ENCODE peak calls at places on chromosomes 13 and 19, in six cellular contexts. One of them, this sample, is unnamed.
A peak's percentile ranks its signal among the peaks of the same experiment; 100 is the strongest.

GRCh38 chr13:76792680-76793334 is 93.4 kb downstream of the KCTD12 start:
- DNase-seq in fibroblast of pulmonary artery: peak; percentile 80
- DNase-seq in adrenal gland: no peak
- DNase-seq in heart right ventricle: peak; percentile 68
- DNase-seq in foreskin fibroblast: peak; percentile 79
- DNase-seq in brain microvascular endothelial cell: peak; percentile 86
- DNase-seq in this sample: no peak

GRCh38 chr13:89899302-89900103 is 1448.0 kb upstream of the MIR17HG start:
- DNase-seq in foreskin fibroblast: no peak
- DNase-seq in brain microvascular endothelial cell: no peak
- DNase-seq in adrenal gland: no peak
- DNase-seq in heart right ventricle: no peak
- DNase-seq in fibroblast of pulmonary artery: no peak
- DNase-seq in this sample: no peak

GRCh38 chr13:113651511-113652403 is 6.2 kb downstream of the ATP4B start:
- DNase-seq in brain microvascular endothelial cell: no peak
- DNase-seq in adrenal gland: no peak
- DNase-seq in heart right ventricle: no peak
- DNase-seq in foreskin fibroblast: no peak
- DNase-seq in fibroblast of pulmonary artery: no peak
- DNase-seq in this sample: no peak

GRCh38 chr19:41691268-41691970 is 3.3 kb upstream of the CEACAM7 start:
- DNase-seq in adrenal gland: no peak
- DNase-seq in heart right ventricle: no peak
- DNase-seq in foreskin fibroblast: no peak
- DNase-seq in brain microvascular endothelial cell: no peak
- DNase-seq in fibroblast of pulmonary artery: peak; percentile 14
- DNase-seq in this sample: no peak

GRCh38 chr19:16577531-16578052 is 5.4 kb upstream of the SLC35E1 start:
- DNase-seq in heart right ventricle: no peak
- DNase-seq in foreskin fibroblast: no peak
- DNase-seq in adrenal gland: no peak
- DNase-seq in fibroblast of pulmonary artery: no peak
- DNase-seq in brain microvascular endothelial cell: no peak
- DNase-seq in this sample: no peak

GRCh38 chr13:91247768-91248167 is 99.7 kb upstream of the MIR17HG start:
- DNase-seq in brain microvascular endothelial cell: no peak
- DNase-seq in fibroblast of pulmonary artery: peak; percentile 12
- DNase-seq in adrenal gland: no peak
- DNase-seq in foreskin fibroblast: no peak
- DNase-seq in heart right ventricle: no peak
- DNase-seq in this sample: no peak

GRCh38 chr19:2380567-2380966 is 20.5 kb downstream of the TMPRSS9 start:
- DNase-seq in brain microvascular endothelial cell: no peak
- DNase-seq in adrenal gland: no peak
- DNase-seq in heart right ventricle: no peak
- DNase-seq in foreskin fibroblast: no peak
- DNase-seq in fibroblast of pulmonary artery: no peak
- DNase-seq in this sample: no peak

GRCh38 chr19:16375157-16375935 is 50.7 kb downstream of the KLF2 start:
- DNase-seq in adrenal gland: no peak
- DNase-seq in heart right ventricle: no peak
- DNase-seq in brain microvascular endothelial cell: no peak
- DNase-seq in fibroblast of pulmonary artery: no peak
- DNase-seq in foreskin fibroblast: no peak
- DNase-seq in this sample: no peak

GRCh38 chr13:50635504-50635903 is 208.0 kb downstream of the DLEU7 start:
- DNase-seq in adrenal gland: peak; percentile 76
- DNase-seq in heart right ventricle: peak; percentile 39
- DNase-seq in fibroblast of pulmonary artery: peak; percentile 98
- DNase-seq in foreskin fibroblast: peak; percentile 34
- DNase-seq in brain microvascular endothelial cell: no peak
- DNase-seq in this sample: no peak

GRCh38 chr19:45419396-45419795 is 4.3 kb downstream of the ERCC1 start:
- DNase-seq in heart right ventricle: no peak
- DNase-seq in foreskin fibroblast: no peak
- DNase-seq in adrenal gland: no peak
- DNase-seq in brain microvascular endothelial cell: no peak
- DNase-seq in fibroblast of pulmonary artery: no peak
- DNase-seq in this sample: no peak

GRCh38 chr19:33622809-33623511 is 1.2 kb downstream of the CHST8 start:
- DNase-seq in foreskin fibroblast: no peak
- DNase-seq in brain microvascular endothelial cell: no peak
- DNase-seq in adrenal gland: no peak
- DNase-seq in fibroblast of pulmonary artery: no peak
- DNase-seq in heart right ventricle: no peak
- DNase-seq in this sample: no peak
- H3K4me3 ChIP-seq in foreskin fibroblast: no peak overlapping the region
- H3K4me3 ChIP-seq in brain microvascular endothelial cell: peak overlapping the region; percentile 20
- H3K4me3 ChIP-seq in adrenal gland: no peak overlapping the region
- H3K4me3 ChIP-seq in fibroblast of pulmonary artery: no peak overlapping the region
- H3K4me3 ChIP-seq in heart right ventricle: peak overlapping the region; percentile 54
- H3K4me3 ChIP-seq in this sample: no peak overlapping the region

GRCh38 chr13:48502601-48503319 is 30.1 kb downstream of the RCBTB2 start:
- DNase-seq in brain microvascular endothelial cell: no peak
- DNase-seq in adrenal gland: no peak
- DNase-seq in foreskin fibroblast: no peak
- DNase-seq in fibroblast of pulmonary artery: no peak
- DNase-seq in heart right ventricle: no peak
- DNase-seq in this sample: no peak

GRCh38 chr13:48506092-48506701 is 26.7 kb downstream of the RCBTB2 start:
- DNase-seq in brain microvascular endothelial cell: no peak
- DNase-seq in heart right ventricle: peak; percentile 21
- DNase-seq in foreskin fibroblast: no peak
- DNase-seq in fibroblast of pulmonary artery: no peak
- DNase-seq in adrenal gland: no peak
- DNase-seq in this sample: no peak

GRCh38 chr13:48505597-48506091 is 27.2 kb downstream of the RCBTB2 start:
- DNase-seq in brain microvascular endothelial cell: no peak
- DNase-seq in heart right ventricle: peak; percentile 68
- DNase-seq in fibroblast of pulmonary artery: no peak
- DNase-seq in adrenal gland: no peak
- DNase-seq in foreskin fibroblast: peak; percentile 47
- DNase-seq in this sample: no peak

GRCh38 chr13:48507024-48507423 is 25.9 kb downstream of the RCBTB2 start:
- DNase-seq in brain microvascular endothelial cell: no peak
- DNase-seq in heart right ventricle: no peak
- DNase-seq in foreskin fibroblast: no peak
- DNase-seq in adrenal gland: no peak
- DNase-seq in fibroblast of pulmonary artery: no peak
- DNase-seq in this sample: no peak

DNA sequence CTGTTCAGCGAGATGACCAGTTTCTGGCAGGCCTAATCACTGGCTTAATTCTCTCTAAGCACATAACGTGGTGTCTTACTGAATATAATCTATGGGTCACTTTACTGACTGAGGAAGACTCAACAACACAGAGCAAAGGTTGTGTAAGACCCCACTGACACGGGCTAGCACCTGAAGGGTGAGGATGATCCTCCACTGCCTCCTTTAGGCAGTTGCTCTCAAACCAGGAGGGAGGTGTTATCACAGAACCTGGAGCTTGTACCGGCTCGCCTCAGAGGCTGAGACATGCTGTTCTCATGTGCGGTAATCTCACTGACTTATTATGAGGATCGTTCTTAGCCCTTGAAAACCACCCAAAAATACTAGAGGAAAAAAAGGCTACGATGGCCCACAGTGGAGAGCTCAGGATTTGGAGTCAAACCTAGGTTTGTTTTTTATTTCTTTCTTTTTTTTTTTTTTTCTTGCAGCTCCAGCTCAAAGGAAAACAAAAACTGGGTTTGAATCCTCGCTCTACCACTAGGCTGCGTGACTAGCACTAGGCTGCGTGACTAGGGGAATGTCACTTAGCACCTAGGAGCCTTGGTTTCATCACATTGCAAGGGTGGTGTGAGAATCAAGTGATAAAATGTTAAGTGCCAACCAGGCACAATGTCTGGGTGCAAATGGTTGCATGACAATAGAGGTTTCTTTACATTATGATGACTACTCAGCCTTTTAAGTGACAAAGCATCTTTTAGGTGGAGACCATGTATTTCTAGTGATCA is 28.1 kb downstream of the RCBTB2 start:
- DNase-seq in adrenal gland: no peak
- DNase-seq in brain microvascular endothelial cell: no peak
- DNase-seq in fibroblast of pulmonary artery: no peak
- DNase-seq in heart right ventricle: no peak
- DNase-seq in foreskin fibroblast: no peak
- DNase-seq in this sample: no peak
- TF ChIP-seq CTCF in adrenal gland: no peak
- TF ChIP-seq CTCF in brain microvascular endothelial cell: no peak
- TF ChIP-seq CTCF in fibroblast of pulmonary artery: no peak
- TF ChIP-seq CTCF in heart right ventricle: no peak
- TF ChIP-seq CTCF in foreskin fibroblast: no peak
- TF ChIP-seq CTCF in this sample: no peak

GRCh38 chr13:106497079-106497478 is 38.4 kb downstream of the EFNB2 start:
- DNase-seq in fibroblast of pulmonary artery: no peak
- DNase-seq in brain microvascular endothelial cell: no peak
- DNase-seq in foreskin fibroblast: no peak
- DNase-seq in heart right ventricle: no peak
- DNase-seq in adrenal gland: no peak
- DNase-seq in this sample: no peak
- H3K4me3 ChIP-seq in fibroblast of pulmonary artery: no peak overlapping the region
- H3K4me3 ChIP-seq in brain microvascular endothelial cell: no peak overlapping the region
- H3K4me3 ChIP-seq in foreskin fibroblast: no peak overlapping the region
- H3K4me3 ChIP-seq in heart right ventricle: no peak overlapping the region
- H3K4me3 ChIP-seq in adrenal gland: no peak overlapping the region
- H3K4me3 ChIP-seq in this sample: no peak overlapping the region

GRCh38 chr19:35168261-35168660 is 13.7 kb downstream of the FXYD5 start:
- DNase-seq in fibroblast of pulmonary artery: no peak
- DNase-seq in brain microvascular endothelial cell: no peak
- DNase-seq in heart right ventricle: no peak
- DNase-seq in foreskin fibroblast: no peak
- DNase-seq in adrenal gland: peak; percentile 17
- DNase-seq in this sample: no peak
- TF ChIP-seq CTCF in fibroblast of pulmonary artery: no peak
- TF ChIP-seq CTCF in brain microvascular endothelial cell: no peak
- TF ChIP-seq CTCF in heart right ventricle: no peak
- TF ChIP-seq CTCF in foreskin fibroblast: no peak
- TF ChIP-seq CTCF in adrenal gland: no peak
- TF ChIP-seq CTCF in this sample: no peak

GRCh38 chr19:1027953-1028902 is 1.8 kb downstream of the CNN2 start:
- DNase-seq in heart right ventricle: peak; percentile 64
- DNase-seq in brain microvascular endothelial cell: peak; percentile 89
- DNase-seq in adrenal gland: peak; percentile 84
- DNase-seq in fibroblast of pulmonary artery: peak; percentile 94
- DNase-seq in foreskin fibroblast: peak; percentile 96
- DNase-seq in this sample: no peak
- H3K4me3 ChIP-seq in heart right ventricle: peak overlapping the region; percentile 96
- H3K4me3 ChIP-seq in brain microvascular endothelial cell: peak overlapping the region; percentile 96
- H3K4me3 ChIP-seq in adrenal gland: no peak overlapping the region
- H3K4me3 ChIP-seq in fibroblast of pulmonary artery: peak overlapping the region; percentile 99
- H3K4me3 ChIP-seq in foreskin fibroblast: peak overlapping the region; percentile 80
- H3K4me3 ChIP-seq in this sample: peak overlapping the region; percentile 97

DNA sequence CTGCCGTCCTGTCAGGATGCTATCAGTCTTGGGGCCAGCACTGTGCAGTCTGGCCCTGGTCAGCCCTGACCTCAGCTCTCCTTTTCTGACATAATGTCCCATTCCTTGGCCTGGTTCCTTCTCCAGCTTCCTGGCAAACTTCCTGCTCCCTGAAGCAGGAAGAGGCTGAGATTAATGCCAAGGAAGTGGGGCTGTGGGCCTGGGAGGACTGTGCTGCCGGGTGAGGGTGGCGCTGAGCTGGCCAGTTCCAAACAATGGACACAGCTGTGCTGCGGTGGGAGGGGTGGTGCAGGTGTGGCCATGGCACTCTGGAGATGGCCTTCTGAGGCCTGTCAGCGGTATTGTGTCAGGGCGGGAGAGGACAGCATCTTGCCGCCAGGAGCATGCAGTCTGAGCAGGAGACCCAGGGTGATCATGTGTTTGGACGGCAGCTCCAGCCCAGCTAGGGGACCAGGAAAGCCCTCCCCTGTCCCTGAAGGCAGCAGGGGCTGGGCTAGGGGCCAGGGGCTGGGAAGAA is 30.9 kb downstream of the TUBA3C start:
- DNase-seq in fibroblast of pulmonary artery: no peak
- DNase-seq in brain microvascular endothelial cell: no peak
- DNase-seq in heart right ventricle: peak; percentile 16
- DNase-seq in foreskin fibroblast: no peak
- DNase-seq in adrenal gland: peak; percentile 70
- DNase-seq in this sample: no peak
- TF ChIP-seq CTCF in fibroblast of pulmonary artery: no peak
- TF ChIP-seq CTCF in brain microvascular endothelial cell: no peak
- TF ChIP-seq CTCF in heart right ventricle: no peak
- TF ChIP-seq CTCF in foreskin fibroblast: no peak
- TF ChIP-seq CTCF in adrenal gland: no peak
- TF ChIP-seq CTCF in this sample: no peak

GRCh38 chr19:48633148-48634035 is 3.8 kb downstream of the DBP start:
- DNase-seq in fibroblast of pulmonary artery: no peak
- DNase-seq in foreskin fibroblast: no peak
- DNase-seq in brain microvascular endothelial cell: no peak
- DNase-seq in adrenal gland: peak; percentile 81
- DNase-seq in heart right ventricle: no peak
- DNase-seq in this sample: no peak
- H3K4me3 ChIP-seq in fibroblast of pulmonary artery: no peak overlapping the region
- H3K4me3 ChIP-seq in foreskin fibroblast: peak overlapping the region; percentile 39
- H3K4me3 ChIP-seq in brain microvascular endothelial cell: no peak overlapping the region
- H3K4me3 ChIP-seq in adrenal gland: no peak overlapping the region
- H3K4me3 ChIP-seq in heart right ventricle: peak overlapping the region; percentile 81
- H3K4me3 ChIP-seq in this sample: peak overlapping the region; percentile 45

GRCh38 chr13:29429496-29429895 is 166.0 kb downstream of the SLC7A1 start:
- DNase-seq in fibroblast of pulmonary artery: no peak
- DNase-seq in brain microvascular endothelial cell: no peak
- DNase-seq in adrenal gland: no peak
- DNase-seq in heart right ventricle: no peak
- DNase-seq in foreskin fibroblast: no peak
- DNase-seq in this sample: no peak

GRCh38 chr13:29428992-29429315 is 166.5 kb downstream of the SLC7A1 start:
- DNase-seq in brain microvascular endothelial cell: no peak
- DNase-seq in fibroblast of pulmonary artery: no peak
- DNase-seq in adrenal gland: no peak
- DNase-seq in heart right ventricle: no peak
- DNase-seq in foreskin fibroblast: no peak
- DNase-seq in this sample: no peak

GRCh38 chr13:29423050-29423449 is 172.4 kb downstream of the SLC7A1 start:
- DNase-seq in foreskin fibroblast: no peak
- DNase-seq in adrenal gland: no peak
- DNase-seq in heart right ventricle: no peak
- DNase-seq in brain microvascular endothelial cell: no peak
- DNase-seq in fibroblast of pulmonary artery: no peak
- DNase-seq in this sample: no peak

GRCh38 chr13:29427937-29428309 is 167.6 kb downstream of the SLC7A1 start:
- DNase-seq in foreskin fibroblast: no peak
- DNase-seq in brain microvascular endothelial cell: no peak
- DNase-seq in adrenal gland: no peak
- DNase-seq in heart right ventricle: no peak
- DNase-seq in fibroblast of pulmonary artery: no peak
- DNase-seq in this sample: no peak

DNA sequence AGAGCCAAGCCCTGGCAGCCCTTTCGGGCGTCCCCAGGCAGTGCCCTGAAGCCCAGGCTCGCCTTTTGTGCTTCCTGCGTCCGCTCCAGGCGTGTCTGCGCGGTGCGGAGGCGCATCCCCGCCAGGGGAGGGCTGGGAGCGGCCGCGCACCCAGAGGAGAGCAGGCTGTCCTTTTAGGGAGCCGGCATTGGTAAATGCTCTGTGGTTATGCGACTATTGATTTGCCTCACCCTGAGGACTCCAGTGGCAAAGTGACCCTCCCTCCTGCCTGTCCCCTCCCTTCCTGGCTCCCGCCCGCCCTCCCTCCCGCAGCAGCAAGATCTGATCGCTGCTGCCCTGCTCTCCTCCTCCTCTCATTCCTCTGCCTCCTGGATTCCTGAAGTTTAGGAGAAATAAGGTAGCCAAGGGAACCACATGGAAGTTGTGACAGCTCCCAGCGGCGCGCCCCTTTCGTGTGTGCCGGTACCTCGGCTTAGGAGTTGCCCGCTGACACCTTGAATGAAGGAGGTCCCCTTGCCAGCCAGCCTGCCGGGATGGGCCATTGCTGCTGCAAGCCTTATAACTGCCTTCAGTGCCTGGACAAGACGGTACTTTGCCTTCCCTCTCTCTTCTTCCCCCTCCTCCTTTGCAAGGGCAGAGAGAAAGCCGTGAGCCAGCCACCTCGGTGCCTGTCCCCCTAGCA is 167.0 kb downstream of the SLC7A1 start:
- DNase-seq in brain microvascular endothelial cell: no peak
- DNase-seq in fibroblast of pulmonary artery: no peak
- DNase-seq in foreskin fibroblast: no peak
- DNase-seq in adrenal gland: no peak
- DNase-seq in heart right ventricle: peak; percentile 37
- DNase-seq in this sample: no peak
- TF ChIP-seq CTCF in brain microvascular endothelial cell: peak; percentile 21
- TF ChIP-seq CTCF in fibroblast of pulmonary artery: no peak
- TF ChIP-seq CTCF in foreskin fibroblast: peak; percentile 7
- TF ChIP-seq CTCF in adrenal gland: no peak
- TF ChIP-seq CTCF in heart right ventricle: no peak
- TF ChIP-seq CTCF in this sample: no peak